ENCODE peak calls at places on chromosomes 12 and 14, in nine cellular contexts. F is fibroblast of lung, Q is neural progenitor cell, O is PC-3, V is hepatocyte, J is GM12878, N is GM23338, H is PC-9, C is keratinocyte. T is an unnamed sample.

GRCh38 chr12:2180737-2181082 is 127.9 kb downstream of the CACNA1C start:
- DNase-seq in V (no peak), F (no peak), N (no peak), J (no peak), C (no peak), Q (no peak), H (no peak), O (no peak), T (no peak)

GRCh38 chr12:42213023-42213422 is 25.0 kb downstream of the YAF2 start:
- DNase-seq in F (no peak), J (no peak), N (no peak), V (peak; percentile 38), O (peak; percentile 75), C (peak; percentile 30), H (peak; percentile 53), Q (no peak), T (no peak)

GRCh38 chr14:91330111-91330696 is 85.7 kb upstream of the GPR68 start:
- DNase-seq in J (no peak), H (no peak), F (no peak), C (no peak), N (no peak), V (no peak), Q (no peak), O (no peak), T (no peak)

GRCh38 chr14:82642425-82642824 is 1108.8 kb upstream of the SEL1L start:
- DNase-seq in C (no peak), Q (peak; percentile 73), V (peak; percentile 86), N (peak; percentile 71), H (no peak), J (no peak), F (peak; percentile 28), O (peak; percentile 3), T (no peak)

GRCh38 chr14:74459289-74459946 is 33.4 kb upstream of the SYNDIG1L start:
- DNase-seq in Q (peak; percentile 71), J (no peak), C (no peak), H (no peak), O (peak; percentile 63), N (peak; percentile 81), V (peak; percentile 47), F (peak; percentile 51), T (peak; percentile 36)

GRCh38 chr12:63103489-63104131 is 47.4 kb downstream of the AVPR1A start:
- DNase-seq in C (no peak), O (peak; percentile 65), F (peak; percentile 31), N (peak; percentile 51), Q (peak; percentile 43), J (no peak), V (peak; percentile 46), H (no peak), T (peak; percentile 46)

GRCh38 chr12:57477710-57478681 is 1.7 kb downstream of the ARHGAP9 start:
- DNase-seq in O (no peak), V (no peak), N (no peak), F (no peak), J (peak; percentile 41), C (no peak), H (no peak), Q (no peak), T (no peak)

GRCh38 chr12:52166672-52167071 is 25.1 kb downstream of the KRT80 start:
- DNase-seq in F (no peak), Q (no peak), N (no peak), C (no peak), H (no peak), O (no peak), J (no peak), V (no peak), T (no peak)

GRCh38 chr12:67068204-67068731 is 200.9 kb upstream of the CAND1 start:
- DNase-seq in F (no peak), V (peak; percentile 44), N (peak; percentile 76), O (peak; percentile 17), H (no peak), C (no peak), J (no peak), Q (peak; percentile 74), T (peak; percentile 5)

GRCh38 chr14:20454359-20454644 is 310 bp downstream of the OSGEP start:
- DNase-seq in O (peak; percentile 90), C (no peak), H (peak; percentile 77), N (no peak), V (no peak), J (no peak), F (no peak), Q (no peak), T (no peak)

GRCh38 chr12:67940780-67941243 is 48.4 kb upstream of the IFNG-AS1 start:
- DNase-seq in N (no peak), O (peak; percentile 87), H (peak; percentile 97), F (no peak), C (no peak), V (peak; percentile 36), Q (no peak), J (no peak), T (no peak)

GRCh38 chr14:69038449-69039286 is 59.6 kb upstream of the ACTN1 start:
- DNase-seq in V (peak; percentile 66), Q (peak; percentile 56), J (no peak), C (no peak), F (peak; percentile 77), H (no peak), N (no peak), O (no peak), T (peak; percentile 48)

GRCh38 chr14:61609885-61610284 is 85.4 kb upstream of the HIF1A start:
- DNase-seq in H (no peak), Q (no peak), O (no peak), N (peak; percentile 58), F (peak; percentile 85), V (no peak), C (no peak), J (no peak), T (no peak)

DNA sequence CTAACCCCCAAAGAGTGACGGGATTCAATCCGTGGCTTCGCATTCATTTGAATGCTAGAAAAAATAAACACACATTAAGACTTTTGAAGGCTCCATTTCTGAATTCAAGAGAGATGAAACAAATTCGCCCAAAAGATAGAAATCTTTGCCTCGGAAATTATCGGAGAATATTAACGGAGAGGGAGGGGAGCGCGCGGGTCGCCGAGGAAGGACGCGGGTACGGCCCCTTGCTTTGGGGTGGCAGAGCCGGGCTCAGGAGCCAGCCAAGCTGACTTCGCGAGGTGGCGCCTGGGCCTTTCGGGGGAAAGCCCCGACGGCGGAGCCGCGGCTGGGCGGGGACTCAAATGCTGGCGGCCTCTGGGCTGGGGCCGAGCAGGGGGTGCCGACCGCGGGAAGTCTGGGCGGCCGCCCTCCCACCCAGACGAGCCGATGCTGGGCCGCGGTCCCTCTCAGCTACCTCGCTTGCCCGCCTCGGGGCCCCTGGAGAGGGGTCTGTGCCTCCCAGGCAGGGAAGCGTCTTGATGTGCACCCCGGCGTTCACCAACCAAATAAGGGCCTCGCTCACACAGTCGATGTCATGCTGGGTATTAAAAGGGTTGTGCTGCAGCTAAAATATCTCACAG is 14.7 kb downstream of the NKX2-1 start:
- DNase-seq in N (peak; percentile 77), Q (peak; percentile 72), O (no peak), V (peak; percentile 23), C (no peak), F (no peak), H (no peak), J (no peak), T (no peak)
- TF ChIP-seq EZH2 in N (peak; percentile 92), Q (peak; percentile 65), O (no peak), V (peak; percentile 99), C (peak; percentile 97), F (peak; percentile 48), H (no peak), J (no peak), T (peak; percentile 96)

GRCh38 chr12:92987362-92987761 is 58.3 kb upstream of the EEA1 start:
- DNase-seq in N (peak; percentile 86), Q (peak; percentile 74), O (peak; percentile 87), J (no peak), V (peak; percentile 85), H (peak; percentile 72), F (peak; percentile 89), C (peak; percentile 54), T (peak; percentile 90)

GRCh38 chr12:92989715-92990484 is 60.8 kb upstream of the EEA1 start:
- DNase-seq in C (no peak), Q (no peak), N (no peak), J (no peak), F (no peak), H (no peak), V (no peak), O (no peak), T (no peak)

GRCh38 chr12:92991134-92991533 is 62.0 kb upstream of the EEA1 start:
- DNase-seq in O (no peak), V (no peak), J (no peak), H (no peak), N (no peak), C (no peak), Q (no peak), F (no peak), T (no peak)

GRCh38 chr12:92987846-92988621 is 58.9 kb upstream of the EEA1 start:
- DNase-seq in J (peak; percentile 98), C (no peak), N (peak; percentile 16), V (no peak), H (peak; percentile 37), Q (peak; percentile 7), F (no peak), O (no peak), T (peak; percentile 17)

DNA sequence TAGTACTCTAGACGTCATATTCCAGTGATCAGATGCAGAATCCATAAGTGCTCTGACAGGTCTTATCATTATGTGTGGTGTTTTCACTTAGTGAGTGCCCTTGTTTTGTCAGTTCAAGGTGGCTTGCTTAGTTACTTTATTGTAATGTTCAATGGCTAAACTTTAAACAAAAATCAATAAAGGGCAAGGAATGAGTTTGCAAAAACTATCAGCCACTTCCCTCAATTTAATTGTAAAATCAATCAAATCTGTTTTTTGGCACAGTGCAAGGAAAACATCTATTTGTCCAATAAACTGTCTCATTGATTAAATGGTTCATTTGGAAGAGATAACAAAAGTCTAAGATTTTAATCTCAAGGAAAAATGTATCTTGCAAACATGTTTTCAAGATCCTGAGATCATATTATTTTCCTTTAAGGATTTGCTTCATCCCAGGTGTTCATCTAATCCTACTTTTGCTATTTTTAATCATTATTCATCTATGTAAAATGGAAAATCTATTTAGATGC is 59.6 kb upstream of the EEA1 start:
- DNase-seq in H (no peak), O (no peak), F (no peak), V (no peak), N (no peak), C (no peak), Q (no peak), J (no peak), T (no peak)
- H3K27me3 ChIP-seq in H (no peaks in the 10 kb centered on the region), O (no peaks in the 10 kb centered on the region), F (no peaks in the 10 kb centered on the region), V (no peaks in the 10 kb centered on the region), N (no peaks in the 10 kb centered on the region), C (no peaks in the 10 kb centered on the region), Q (no peaks in the 10 kb centered on the region), J (no peaks in the 10 kb centered on the region), T (no peaks in the 10 kb centered on the region)

DNA sequence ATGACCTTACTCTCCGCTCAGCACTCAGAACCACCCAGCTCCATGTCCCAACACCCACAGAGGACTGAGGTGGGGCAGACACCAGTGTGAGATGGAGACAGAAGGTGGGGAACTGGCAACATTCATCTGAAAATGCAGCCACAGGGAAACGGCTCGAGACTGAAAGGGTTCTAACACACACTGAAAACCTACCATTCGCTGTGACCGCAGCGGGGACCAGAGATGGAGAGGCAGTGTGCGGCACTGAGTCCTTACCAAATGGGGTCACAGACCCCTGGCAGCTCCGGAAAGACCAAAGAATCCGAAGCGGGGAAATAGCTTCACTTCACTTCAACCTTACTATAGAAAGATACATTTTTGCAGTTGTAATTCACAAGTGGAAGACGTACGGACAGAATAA is 9.6 kb downstream of the BAG5 start:
- DNase-seq in C (no peak), V (no peak), O (no peak), J (no peak), H (no peak), F (no peak), Q (no peak), N (no peak), T (no peak)
- H3K27ac ChIP-seq in C (no peak overlapping the region), V (no peak overlapping the region), O (no peak overlapping the region), J (no peak overlapping the region), H (no peak overlapping the region), F (no peak overlapping the region), Q (no peak overlapping the region), N (no peak overlapping the region), T (no peak overlapping the region)

GRCh38 chr12:94147991-94148840 is at the start of gene PLXNC1:
- DNase-seq in O (no peak), V (peak; percentile 61), J (no peak), N (peak; percentile 75), Q (peak; percentile 81), F (peak; percentile 44), H (no peak), C (no peak), T (peak; percentile 54)
- TF ChIP-seq EZH2 in O (peak; percentile 89), V (peak; percentile 45), J (no peak), N (peak; percentile 60), Q (no peak), F (peak; percentile 28), H (no peak), C (peak; percentile 18), T (no peak)